ENCODE peak calls at places on chromosomes 5 and 9, in seven cellular contexts. Q, A, J, H, K, D and T are unnamed samples.

GRCh38 chr5:102583663-102584062 is 84.9 kb upstream of the SLCO6A1 start:
- DNase-seq in Q (no peak), A (no peak), J (no peak), H (no peak), K (peak), D (no peak), T (no peak)

GRCh38 chr5:172059661-172060100 is 53.2 kb upstream of the FBXW11 start:
- DNase-seq in Q (no peak), A (no peak), J (no peak), H (no peak), K (no peak), D (no peak), T (no peak)

GRCh38 chr5:116265506-116265905 is 180.7 kb downstream of the COMMD10 start:
- DNase-seq in Q (no peak), A (no peak), J (no peak), H (no peak), K (no peak), D (no peak), T (no peak)

GRCh38 chr9:23375511-23375910 is 450.5 kb downstream of the ELAVL2 start:
- DNase-seq in Q (no peak), A (no peak), J (no peak), H (no peak), K (no peak), D (no peak), T (no peak)

GRCh38 chr5:132365213-132365612 is 4.3 kb upstream of the SLC22A5 start:
- DNase-seq in Q (no peak), A (no peak), J (no peak), H (peak), K (peak), D (no peak), T (no peak)

GRCh38 chr5:157352756-157353340 is 86.9 kb downstream of the CYFIP2 start:
- DNase-seq in Q (no peak), A (no peak), J (no peak), H (no peak), K (no peak), D (no peak), T (no peak)

GRCh38 chr5:177495243-177496060 is 2.0 kb downstream of the PDLIM7 start:
- DNase-seq in Q (no peak), A (no peak), J (no peak), H (peak), K (peak), D (peak), T (no peak)

GRCh38 chr9:94014845-94015244 is 59.7 kb upstream of the BARX1 start:
- DNase-seq in Q (no peak), A (no peak), J (no peak), H (no peak), K (no peak), D (no peak), T (no peak)

GRCh38 chr9:114776683-114777399 is 29.0 kb downstream of the TNFSF15 start:
- DNase-seq in Q (no peak), A (no peak), J (no peak), H (no peak), K (no peak), D (no peak), T (no peak)

GRCh38 chr9:34279431-34279830 is 49.6 kb downstream of the KIF24 start:
- DNase-seq in Q (no peak), A (no peak), J (no peak), H (no peak), K (no peak), D (no peak), T (no peak)